ENCODE peak calls at places on chromosomes 7 and 10, in seven cellular contexts. T is activated CD4-positive, alpha-beta T cell treated with anti-CD3 and anti-CD28 coated beads, Interleukin-2, amount 50 U/mL, for 4 hours; R is AG08395; S is GM13977; U is MCF 10A; F is head of caudate nucleus; J is A172. M is an unnamed sample.
A peak's percentile ranks its signal among the peaks of the same experiment; 100 is the strongest.

GRCh38 chr10:9625266-9625776 is 1392.4 kb upstream of the CELF2 start:
- DNase-seq in T (no peak), R (no peak), S (no peak), U (no peak), F (no peak), J (no peak), M (no peak)

GRCh38 chr7:128740996-128741395 is 1.8 kb downstream of the CALU start:
- DNase-seq in T (no peak), R (no peak), S (no peak), U (peak; percentile 23), F (no peak), J (no peak), M (no peak)

GRCh38 chr7:3968234-3968633 is 667.2 kb downstream of the SDK1 start:
- DNase-seq in T (no peak), R (no peak), S (no peak), U (no peak), F (no peak), J (no peak), M (no peak)

GRCh38 chr10:30027057-30028005 is 32.1 kb downstream of the JCAD start:
- DNase-seq in T (peak; percentile 80), R (no peak), S (peak; percentile 53), U (peak; percentile 88), F (no peak), J (no peak), M (peak; percentile 83)

GRCh38 chr7:38839846-38840245 is 69.1 kb downstream of the VPS41 start:
- DNase-seq in T (no peak), R (no peak), S (no peak), U (no peak), F (peak; percentile 16), J (no peak), M (peak; percentile 79)

GRCh38 chr7:157831901-157832810 is 495.4 kb downstream of the DNAJB6 start:
- DNase-seq in T (no peak), R (no peak), S (no peak), U (no peak), F (no peak), J (no peak), M (no peak)

GRCh38 chr7:66732439-66732838 is 8.1 kb upstream of the RABGEF1 start:
- DNase-seq in T (no peak), R (no peak), S (peak; percentile 51), U (no peak), F (no peak), J (no peak), M (no peak)

GRCh38 chr10:86899670-86900276 is 57.6 kb downstream of the MMRN2 start:
- DNase-seq in T (peak; percentile 7), R (peak; percentile 64), S (peak; percentile 52), U (peak; percentile 75), F (peak; percentile 77), J (peak; percentile 49), M (no peak)

GRCh38 chr10:47044741-47045140 is 133.5 kb downstream of the PTPN20 start:
- DNase-seq in T (no peak), R (no peak), S (no peak), U (no peak), F (no peak), J (no peak), M (no peak)

GRCh38 chr10:26214004-26214403 is 2.6 kb upstream of the GAD2 start:
- DNase-seq in T (no peak), R (no peak), S (no peak), U (no peak), F (no peak), J (no peak), M (no peak)

GRCh38 chr10:49620286-49620810 is 6.5 kb downstream of the CHAT start:
- DNase-seq in T (no peak), R (no peak), S (no peak), U (no peak), F (no peak), J (no peak), M (no peak)

GRCh38 chr10:60977161-60978128 is 33.5 kb upstream of the RHOBTB1 start:
- DNase-seq in T (no peak), R (no peak), S (no peak), U (no peak), F (no peak), J (no peak), M (no peak)

GRCh38 chr10:8054243-8054497 is 318 bp upstream of the GATA3 start:
- DNase-seq in T (no peak), R (no peak), S (no peak), U (peak; percentile 67), F (no peak), J (peak; percentile 13), M (no peak)

GRCh38 chr7:1912472-1913289 is 242.6 kb downstream of the ELFN1 start:
- DNase-seq in T (no peak), R (peak; percentile 93), S (no peak), U (no peak), F (no peak), J (no peak), M (peak; percentile 72)

GRCh38 chr7:916291-916941 is 38.1 kb downstream of the ADAP1 start:
- DNase-seq in T (no peak), R (no peak), S (no peak), U (no peak), F (no peak), J (peak; percentile 34), M (peak; percentile 17)

GRCh38 chr7:15042285-15042684 is 139.7 kb upstream of the DGKB start:
- DNase-seq in T (no peak), R (no peak), S (no peak), U (no peak), F (no peak), J (no peak), M (no peak)

GRCh38 chr10:667096-667495 is 22.4 kb downstream of the DIP2C start:
- DNase-seq in T (no peak), R (no peak), S (no peak), U (no peak), F (no peak), J (no peak), M (peak; percentile 28)

GRCh38 chr10:103888113-103888841 is 29.7 kb downstream of the STN1 start:
- DNase-seq in T (no peak), R (peak; percentile 72), S (peak; percentile 59), U (peak; percentile 95), F (peak; percentile 41), J (peak; percentile 80), M (peak; percentile 78)

GRCh38 chr7:55774327-55775050 is 88.1 kb downstream of the SEPTIN14 start:
- DNase-seq in T (no peak), R (no peak), S (no peak), U (peak; percentile 70), F (peak; percentile 16), J (no peak), M (no peak)

GRCh38 chr7:46170792-46171191 is 249.7 kb upstream of the IGFBP3 start:
- DNase-seq in T (no peak), R (no peak), S (no peak), U (no peak), F (no peak), J (peak; percentile 18), M (no peak)